ENCODE peak calls at places on chromosomes 3 and 15, in ten cellular contexts. P is cardiac fibroblast, J is foreskin fibroblast, F is mesothelial cell of epicardium, E is RWPE2, K is A549, O is esophagus muscularis mucosa, G is mucosa of descending colon, U is right atrium auricular region, M is body of pancreas. T is an unnamed sample.

GRCh38 chr3:146085678-146086077 is 75.3 kb downstream of the PLOD2 start:
- DNase-seq in P (no peak), J (no peak), F (no peak), E (no peak), K (no peak), O (no peak), G (no peak), U (no peak), M (no peak), T (no peak)

GRCh38 chr15:67011620-67012005 is 53.8 kb upstream of the SMAD3 start:
- DNase-seq in P (no peak), J (no peak), F (no peak), E (no peak), K (no peak), O (peak; percentile 72), G (no peak), U (no peak), M (no peak), T (no peak)

GRCh38 chr3:127388412-127388811 is 100.6 kb upstream of the PRR20G start:
- DNase-seq in P (no peak), J (no peak), F (no peak), E (no peak), K (no peak), O (no peak), G (no peak), U (no peak), M (no peak), T (no peak)

GRCh38 chr15:79849789-79850188 is 47.0 kb downstream of the MTHFS start:
- DNase-seq in P (peak; percentile 67), J (peak; percentile 41), F (no peak), E (no peak), K (peak; percentile 63), O (no peak), G (peak; percentile 14), U (no peak), M (peak; percentile 21), T (peak; percentile 44)

GRCh38 chr3:114418107-114418506 is 124.3 kb downstream of the TIGIT start:
- DNase-seq in P (peak; percentile 61), J (peak; percentile 45), F (no peak), E (no peak), K (no peak), O (no peak), G (no peak), U (no peak), M (no peak), T (no peak)

GRCh38 chr3:177286034-177286433 is 88.8 kb upstream of the TBL1XR1 start:
- DNase-seq in P (no peak), J (no peak), F (no peak), E (no peak), K (peak; percentile 74), O (no peak), G (no peak), U (no peak), M (no peak), T (no peak)

GRCh38 chr15:40338921-40339620 is 1.7 kb downstream of the CCDC9B start:
- DNase-seq in P (peak; percentile 95), J (peak; percentile 90), F (no peak), E (peak; percentile 95), K (peak; percentile 73), O (no peak), G (no peak), U (no peak), M (peak; percentile 85), T (no peak)

GRCh38 chr3:32862247-32863013 is 44.6 kb downstream of the TRIM71 start:
- DNase-seq in P (no peak), J (no peak), F (no peak), E (no peak), K (no peak), O (no peak), G (no peak), U (no peak), M (no peak), T (no peak)

GRCh38 chr3:194602580-194603300 is 30.5 kb downstream of the TMEM44 start:
- DNase-seq in P (no peak), J (no peak), F (no peak), E (no peak), K (no peak), O (no peak), G (no peak), U (no peak), M (no peak), T (no peak)

GRCh38 chr15:69893086-69893485 is 204.6 kb downstream of the TLE3 start:
- DNase-seq in P (no peak), J (no peak), F (no peak), E (no peak), K (no peak), O (no peak), G (no peak), U (no peak), M (no peak), T (no peak)

GRCh38 chr3:120568624-120569023 is 27.5 kb upstream of the NDUFB4 start:
- DNase-seq in P (peak; percentile 46), J (no peak), F (no peak), E (no peak), K (no peak), O (peak; percentile 55), G (no peak), U (no peak), M (no peak), T (no peak)

GRCh38 chr15:91224750-91225380 is 124.8 kb downstream of the SV2B start:
- DNase-seq in P (peak; percentile 58), J (no peak), F (no peak), E (no peak), K (peak; percentile 66), O (no peak), G (peak; percentile 43), U (no peak), M (no peak), T (peak; percentile 47)

GRCh38 chr15:100671858-100672543 is 69.6 kb downstream of the ASB7 start:
- DNase-seq in P (peak; percentile 55), J (no peak), F (no peak), E (no peak), K (peak; percentile 69), O (no peak), G (no peak), U (no peak), M (no peak), T (peak; percentile 33)

GRCh38 chr3:191529992-191530391 is 69.0 kb downstream of the PYDC2 start:
- DNase-seq in P (no peak), J (no peak), F (no peak), E (no peak), K (no peak), O (no peak), G (no peak), U (no peak), M (no peak), T (no peak)

GRCh38 chr3:14118400-14119165 is 6.1 kb downstream of the CHCHD4 start:
- DNase-seq in P (peak; percentile 49), J (no peak), F (no peak), E (no peak), K (peak; percentile 26), O (peak; percentile 62), G (no peak), U (peak; percentile 55), M (peak; percentile 66), T (no peak)

GRCh38 chr3:4943553-4943952 is 35.7 kb upstream of the BHLHE40 start:
- DNase-seq in P (no peak), J (no peak), F (no peak), E (no peak), K (peak; percentile 23), O (no peak), G (no peak), U (no peak), M (no peak), T (no peak)
- TF ChIP-seq CTCF in P (peak; percentile 40), J (peak; percentile 19), F (peak; percentile 20), E (peak; percentile 23), K (no peak), O (no peak), G (no peak), U (peak; percentile 8), M (no peak), T (peak; percentile 48)

DNA sequence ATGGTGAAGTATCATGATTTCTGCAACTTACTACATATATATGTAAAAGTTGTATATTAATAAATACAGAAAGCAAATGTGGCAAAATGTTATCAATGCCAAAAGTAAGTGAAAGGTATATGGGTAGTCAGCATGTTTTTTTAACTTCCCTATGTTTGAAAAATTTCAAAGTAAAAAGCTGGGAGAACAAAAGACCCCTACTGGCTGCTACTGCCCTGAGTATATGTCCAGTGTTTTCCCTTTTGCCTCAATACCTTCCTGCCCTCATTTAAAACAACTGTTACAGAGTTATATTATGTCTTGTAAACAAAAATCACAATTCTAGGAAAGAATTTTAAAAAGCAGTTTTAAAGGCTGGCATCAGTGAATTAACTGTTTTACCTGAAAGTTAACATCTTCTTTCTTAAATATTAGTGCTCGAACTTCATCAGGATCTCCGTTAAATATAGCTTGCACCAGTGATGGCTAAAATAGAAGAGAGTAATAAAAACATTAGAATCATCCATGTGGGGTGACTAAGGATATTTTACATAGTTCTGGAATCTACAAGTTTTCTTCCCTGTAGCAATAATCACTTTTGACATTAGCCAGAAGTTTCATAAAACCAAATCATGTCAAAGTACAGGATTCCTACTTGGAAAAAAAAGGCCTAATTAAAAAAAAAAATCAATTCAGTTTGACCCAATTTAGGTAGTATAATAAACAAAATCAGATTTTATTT is 2.8 kb downstream of the ANKRD28 start:
- DNase-seq in P (peak; percentile 54), J (no peak), F (no peak), E (no peak), K (no peak), O (no peak), G (no peak), U (no peak), M (no peak), T (no peak)
- TF ChIP-seq CTCF in P (peak; percentile 26), J (no peak), F (no peak), E (peak; percentile 20), K (peak; percentile 22), O (no peak), G (no peak), U (no peak), M (no peak), T (no peak)

DNA sequence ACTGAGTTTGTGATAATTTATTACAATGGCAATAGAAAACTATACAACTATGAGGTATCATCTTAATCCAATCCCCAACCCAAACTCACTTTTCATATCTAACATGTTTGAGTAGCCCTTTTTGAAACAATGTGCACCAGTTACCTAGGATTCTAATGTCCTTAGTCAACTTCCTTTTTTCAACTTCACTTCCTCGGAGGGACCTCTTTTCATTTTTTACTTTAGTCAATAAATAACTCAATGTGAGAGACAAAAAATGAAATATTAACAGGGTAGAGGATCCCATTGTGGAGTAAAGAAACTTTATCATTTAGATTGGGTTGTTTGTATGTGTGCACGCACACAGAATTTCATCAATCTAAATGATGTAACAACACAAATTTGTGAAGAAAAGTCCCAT is 193.6 kb upstream of the LRRC3B start:
- DNase-seq in P (no peak), J (no peak), F (no peak), E (no peak), K (no peak), O (no peak), G (no peak), U (no peak), M (no peak), T (no peak)
- TF ChIP-seq CTCF in P (no peak), J (no peak), F (no peak), E (no peak), K (no peak), O (no peak), G (no peak), U (no peak), M (no peak), T (no peak)

DNA sequence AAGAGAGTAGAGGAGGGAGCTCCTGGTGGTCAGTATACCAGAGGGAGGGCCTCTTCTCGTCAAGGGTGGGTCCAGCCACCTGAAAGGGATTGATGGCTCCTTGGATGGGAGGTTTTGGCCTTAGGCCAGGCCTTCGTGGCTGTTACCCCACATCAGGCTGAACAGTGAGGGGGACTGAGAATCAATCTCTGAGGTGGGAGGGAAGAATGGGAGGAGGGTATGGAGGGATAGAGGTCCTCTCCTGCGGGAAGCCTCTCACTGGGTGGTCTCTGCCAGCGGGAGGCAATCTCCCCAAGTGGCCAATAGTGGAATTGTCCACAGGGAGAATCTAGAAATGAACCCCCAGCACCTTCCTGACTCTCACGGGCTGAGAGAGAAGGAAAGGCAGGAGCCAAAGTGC is 53.5 kb downstream of the BSN start:
- DNase-seq in P (no peak), J (no peak), F (no peak), E (no peak), K (no peak), O (no peak), G (no peak), U (peak; percentile 26), M (no peak), T (peak; percentile 20)
- TF ChIP-seq CTCF in P (peak; percentile 40), J (peak; percentile 3), F (peak; percentile 50), E (peak; percentile 13), K (no peak), O (no peak), G (no peak), U (peak; percentile 22), M (no peak), T (no peak)

T was measured in neural crest cell.